ENCODE peak calls at places on chromosomes 12 and 14, in nine cellular contexts. V is GM23338, R is hepatocyte, S is HCT116, A is GM23248, L is Karpas-422, C is PC-3, Y is OCI-LY7, O is SK-N-SH. K is an unnamed sample.

GRCh38 chr12:94753071-94753779 is 102.9 kb upstream of the TMCC3 start:
- DNase-seq in L (no peak), C (no peak), Y (no peak), A (peak; percentile 75), S (no peak), V (peak; percentile 26), O (no peak), R (no peak), K (no peak)

GRCh38 chr14:81633496-81633895 is 99.8 kb upstream of the SEL1L start:
- DNase-seq in S (no peak), O (no peak), V (no peak), Y (no peak), A (no peak), L (no peak), R (no peak), C (no peak), K (no peak)

GRCh38 chr12:51441583-51441982 is 17.0 kb downstream of the SLC4A8 start:
- DNase-seq in V (no peak), S (no peak), Y (no peak), L (no peak), C (no peak), O (no peak), R (peak; percentile 10), A (peak; percentile 89), K (no peak)

GRCh38 chr14:41925409-41925808 is 318.7 kb downstream of the LRFN5 start:
- DNase-seq in A (peak; percentile 36), Y (no peak), V (peak; percentile 65), C (peak; percentile 63), S (peak; percentile 10), L (peak; percentile 89), R (peak; percentile 39), O (no peak), K (no peak)

GRCh38 chr14:60161176-60162107 is 3.8 kb downstream of the DHRS7 start:
- DNase-seq in O (no peak), Y (peak; percentile 14), A (peak; percentile 72), L (peak; percentile 59), S (no peak), R (no peak), V (peak; percentile 41), C (peak; percentile 51), K (no peak)

GRCh38 chr12:64915242-64915641 is 90.8 kb downstream of the TBC1D30 start:
- DNase-seq in S (no peak), Y (no peak), L (no peak), V (no peak), R (no peak), O (no peak), A (no peak), C (no peak), K (no peak)

GRCh38 chr14:87992349-87992719 is 648 bp downstream of the GALC start:
- DNase-seq in O (no peak), A (peak; percentile 66), Y (no peak), C (no peak), V (peak; percentile 50), S (no peak), R (no peak), L (no peak), K (no peak)

GRCh38 chr14:54187439-54187838 is 209.4 kb upstream of the CDKN3 start:
- DNase-seq in R (no peak), O (no peak), V (no peak), L (no peak), Y (no peak), C (no peak), S (no peak), A (no peak), K (no peak)

GRCh38 chr12:76020281-76020680 is 11.3 kb downstream of the PHLDA1 start:
- DNase-seq in L (no peak), R (no peak), O (no peak), S (peak; percentile 81), C (peak; percentile 96), Y (no peak), V (no peak), A (peak; percentile 89), K (no peak)

GRCh38 chr14:25843761-25844470 is 753.9 kb downstream of the NOVA1 start:
- DNase-seq in C (no peak), O (no peak), R (no peak), A (no peak), V (no peak), S (no peak), Y (no peak), L (no peak), K (no peak)

GRCh38 chr14:74945261-74945851 is 10.0 kb downstream of the PGF start:
- DNase-seq in O (peak; percentile 84), R (peak; percentile 62), V (peak; percentile 92), S (peak; percentile 27), Y (peak; percentile 50), L (peak; percentile 86), C (peak; percentile 49), A (peak; percentile 46), K (peak; percentile 16)

GRCh38 chr12:92952394-92952793 is 23.3 kb upstream of the EEA1 start:
- DNase-seq in A (no peak), R (no peak), V (no peak), S (no peak), Y (no peak), C (no peak), O (no peak), L (no peak), K (no peak)

GRCh38 chr12:2834581-2835491 is at the start of gene NRIP2:
- DNase-seq in A (peak; percentile 56), O (peak; percentile 90), L (no peak), Y (no peak), C (no peak), S (no peak), V (peak; percentile 63), R (peak; percentile 80), K (no peak)

GRCh38 chr12:48995061-48995879 is 3.9 kb downstream of the DDN start:
- DNase-seq in C (peak; percentile 87), Y (peak; percentile 61), O (peak; percentile 98), A (peak; percentile 93), R (peak; percentile 94), V (peak; percentile 97), S (peak; percentile 71), L (peak; percentile 79), K (peak; percentile 44)
- H3K4me3 ChIP-seq in C (peak overlapping the region; percentile 54), Y (peak overlapping the region; percentile 24), O (peak overlapping the region; percentile 41), A (peak overlapping the region; percentile 61), R (no peak overlapping the region), V (peak overlapping the region; percentile 44), S (peak overlapping the region; percentile 4), L (no peak overlapping the region), K (peak overlapping the region; percentile 18)

GRCh38 chr12:88646824-88647223 is 66.6 kb upstream of the KITLG start:
- DNase-seq in V (no peak), C (no peak), L (no peak), Y (no peak), S (no peak), A (no peak), R (no peak), O (no peak), K (no peak)
- H3K9me2 ChIP-seq in V (no peaks in the 10 kb centered on the region), C (no peaks in the 10 kb centered on the region), L (no peaks in the 10 kb centered on the region), Y (no peaks in the 10 kb centered on the region), S (no peaks in the 10 kb centered on the region), A (no peaks in the 10 kb centered on the region), R (no peaks in the 10 kb centered on the region), O (no peaks in the 10 kb centered on the region), K (no peaks in the 10 kb centered on the region)

DNA sequence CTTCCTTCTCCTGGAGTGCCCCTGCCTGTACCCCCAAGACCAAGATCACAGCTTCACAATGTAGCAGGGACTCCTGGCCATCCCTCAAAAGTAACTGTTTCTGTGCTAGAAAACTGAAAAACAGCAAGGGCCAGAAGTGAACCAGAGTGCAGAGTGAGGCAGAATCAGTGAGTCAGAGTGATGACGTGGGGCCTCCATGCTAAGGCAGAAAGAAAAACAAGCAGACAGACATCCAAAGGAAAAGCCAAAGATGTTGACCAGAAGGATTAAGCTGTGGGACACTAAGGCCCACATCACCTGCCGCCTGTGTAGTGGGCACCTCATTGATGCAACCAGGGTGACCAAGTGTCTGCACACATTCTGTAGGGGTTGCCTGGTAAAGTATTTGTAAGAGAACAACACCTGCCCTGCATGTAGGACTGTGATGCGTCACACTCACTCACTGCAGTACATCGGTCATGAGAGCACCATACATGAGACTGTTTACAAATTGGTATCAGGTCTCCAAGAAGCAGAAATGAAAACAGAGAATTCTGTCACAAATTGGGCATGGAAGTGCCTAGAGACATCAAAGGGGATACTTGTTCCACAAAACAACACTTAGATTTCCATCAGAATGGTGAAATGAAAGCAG is 51.2 kb downstream of the ARMH4 start:
- DNase-seq in A (peak; percentile 76), S (no peak), Y (no peak), V (no peak), O (no peak), C (peak; percentile 65), L (no peak), R (no peak), K (no peak)
- H3K4me2 ChIP-seq in A (no peak overlapping the region), S (no peak overlapping the region), Y (no peak overlapping the region), V (no peak overlapping the region), O (no peak overlapping the region), C (no peak overlapping the region), L (no peak overlapping the region), R (no peak overlapping the region), K (no peak overlapping the region)

GRCh38 chr12:14776236-14776959 is 26.9 kb downstream of the WBP11 start:
- DNase-seq in O (peak; percentile 8), C (peak; percentile 38), V (no peak), L (peak; percentile 62), R (no peak), S (no peak), Y (peak; percentile 41), A (peak; percentile 51), K (peak; percentile 23)
- H3K4me3 ChIP-seq in O (peak overlapping the region; percentile 84), C (peak overlapping the region; percentile 92), V (peak overlapping the region; percentile 73), L (no peak overlapping the region), R (peak overlapping the region; percentile 84), S (no peak overlapping the region), Y (peak overlapping the region; percentile 84), A (peak overlapping the region; percentile 87), K (no peak overlapping the region)

GRCh38 chr12:77788231-77789168 is 42.2 kb upstream of the NAV3 start:
- DNase-seq in S (no peak), R (no peak), A (no peak), L (no peak), C (no peak), O (no peak), V (peak; percentile 43), Y (no peak), K (no peak)
- H3K9me2 ChIP-seq in S (no peaks in the 10 kb centered on the region), R (no peaks in the 10 kb centered on the region), A (no peaks in the 10 kb centered on the region), L (no peaks in the 10 kb centered on the region), C (no peaks in the 10 kb centered on the region), O (no peaks in the 10 kb centered on the region), V (no peaks in the 10 kb centered on the region), Y (no peaks in the 10 kb centered on the region), K (no peaks in the 10 kb centered on the region)

DNA sequence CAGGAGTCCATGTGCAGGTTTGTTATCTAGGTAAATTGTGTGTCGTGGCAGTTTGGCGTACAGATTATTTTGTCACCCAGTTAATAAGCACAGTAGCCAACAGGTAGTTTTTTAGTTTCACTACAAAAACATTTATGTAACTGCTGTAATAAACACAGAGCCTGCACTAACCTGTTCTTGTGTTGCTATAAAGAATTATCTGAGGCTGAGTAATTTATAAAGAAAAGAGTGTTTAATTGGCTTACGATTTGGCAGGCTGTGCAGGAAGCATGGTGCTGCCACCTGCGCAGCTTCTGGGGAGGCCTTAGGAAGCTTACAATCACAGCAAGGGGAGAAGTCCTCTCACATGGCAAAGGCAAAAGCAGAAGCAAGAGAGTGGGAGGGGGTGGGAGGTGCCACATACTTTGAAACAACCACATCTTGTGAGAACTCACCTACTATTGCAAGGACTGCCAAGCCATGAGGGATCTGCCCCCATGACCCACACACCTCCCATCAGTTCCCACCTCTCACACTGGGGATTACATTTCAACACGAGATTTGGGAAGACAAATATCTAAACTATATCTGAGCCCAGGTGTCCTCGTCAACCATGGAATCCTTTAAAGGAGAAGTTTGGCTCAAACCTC is 266.4 kb upstream of the GRIP1 start:
- DNase-seq in L (no peak), V (no peak), O (no peak), S (no peak), A (no peak), Y (no peak), C (no peak), R (no peak), K (no peak)
- H3K4me2 ChIP-seq in L (no peak overlapping the region), V (no peak overlapping the region), O (no peak overlapping the region), S (no peak overlapping the region), A (no peak overlapping the region), Y (no peak overlapping the region), C (no peak overlapping the region), R (no peak overlapping the region), K (no peak overlapping the region)

GRCh38 chr12:12350868-12351463 is 924 bp upstream of the MANSC1 start:
- DNase-seq in V (no peak), S (no peak), R (peak; percentile 51), A (no peak), L (no peak), Y (no peak), C (peak; percentile 79), O (no peak), K (no peak)
- H3K4me3 ChIP-seq in V (peak overlapping the region; percentile 57), S (no peak overlapping the region), R (no peak overlapping the region), A (peak overlapping the region; percentile 81), L (no peak overlapping the region), Y (no peak overlapping the region), C (peak overlapping the region; percentile 76), O (no peak overlapping the region), K (no peak overlapping the region)

K was measured in MM.1S.